ENCODE peak calls at places on chromosomes 6 and 20, in nine cellular contexts. O is lung microvascular endothelial cell, M is ovary, H is NCI-H1092 treated with DMSO at 0.1 percent for 48 hours, D is MM.1S, A is LoVo, V is GM12865, Q is A172, U is neural progenitor cell. K is an unnamed sample.
A peak's percentile ranks its signal among the peaks of the same experiment; 100 is the strongest.

GRCh38 chr6:104887350-104887749 is 27.6 kb upstream of the HACE1 start:
- DNase-seq in O (peak; percentile 48), M (no peak), H (no peak), D (peak; percentile 15), A (peak; percentile 5), V (peak; percentile 23), Q (peak; percentile 47), U (peak; percentile 74), K (no peak)

GRCh38 chr6:163132050-163132750 is 282.3 kb upstream of the QKI start:
- DNase-seq in O (no peak), M (no peak), H (no peak), D (no peak), A (no peak), V (no peak), Q (no peak), U (no peak), K (no peak)

GRCh38 chr6:14182916-14183315 is 65.3 kb downstream of the CD83 start:
- DNase-seq in O (no peak), M (no peak), H (no peak), D (no peak), A (no peak), V (no peak), Q (no peak), U (no peak), K (no peak)

GRCh38 chr20:24100370-24101011 is 111.9 kb upstream of the GGTLC1 start:
- DNase-seq in O (peak; percentile 84), M (no peak), H (peak; percentile 58), D (peak; percentile 78), A (peak; percentile 39), V (peak; percentile 64), Q (peak; percentile 77), U (peak; percentile 80), K (no peak)

GRCh38 chr6:11616200-11616611 is 78.7 kb downstream of the TMEM170B start:
- DNase-seq in O (peak; percentile 38), M (no peak), H (no peak), D (no peak), A (no peak), V (no peak), Q (peak; percentile 74), U (no peak), K (no peak)

GRCh38 chr6:96450082-96450759 is 71.4 kb upstream of the UFL1 start:
- DNase-seq in O (no peak), M (no peak), H (no peak), D (no peak), A (no peak), V (no peak), Q (no peak), U (peak; percentile 63), K (no peak)

GRCh38 chr6:37137881-37138568 is 31.9 kb upstream of the PIM1 start:
- DNase-seq in O (peak; percentile 57), M (peak; percentile 31), H (no peak), D (no peak), A (no peak), V (no peak), Q (peak; percentile 80), U (no peak), K (peak; percentile 96)

GRCh38 chr20:39016076-39016475 is 53.9 kb downstream of the DHX35 start:
- DNase-seq in O (peak; percentile 9), M (no peak), H (no peak), D (no peak), A (no peak), V (no peak), Q (no peak), U (no peak), K (no peak)

GRCh38 chr6:38290133-38290801 is 349.5 kb downstream of the BTBD9 start:
- DNase-seq in O (no peak), M (no peak), H (no peak), D (no peak), A (no peak), V (no peak), Q (no peak), U (peak; percentile 23), K (no peak)

GRCh38 chr6:106114492-106114891 is 28.4 kb downstream of the PRDM1 start:
- DNase-seq in O (no peak), M (no peak), H (no peak), D (no peak), A (no peak), V (peak; percentile 94), Q (no peak), U (no peak), K (no peak)

GRCh38 chr6:170454512-170455285 is 98.4 kb downstream of the PSMB1 start:
- DNase-seq in O (no peak), M (no peak), H (no peak), D (no peak), A (no peak), V (no peak), Q (no peak), U (no peak), K (no peak)

GRCh38 chr6:43269273-43270007 is 26.2 kb downstream of the TTBK1 start:
- DNase-seq in O (no peak), M (no peak), H (peak; percentile 71), D (no peak), A (no peak), V (no peak), Q (no peak), U (peak; percentile 48), K (no peak)

GRCh38 chr6:114783083-114783482 is 440.3 kb upstream of the HS3ST5 start:
- DNase-seq in O (no peak), M (no peak), H (no peak), D (no peak), A (no peak), V (no peak), Q (peak; percentile 29), U (no peak), K (no peak)

GRCh38 chr6:28496099-28496779 is 19.4 kb downstream of the GPX6 start:
- DNase-seq in O (no peak), M (no peak), H (peak; percentile 1), D (no peak), A (no peak), V (no peak), Q (no peak), U (no peak), K (no peak)

GRCh38 chr6:131281471-131282270 is 146.4 kb downstream of the AKAP7 start:
- DNase-seq in O (peak; percentile 79), M (peak; percentile 40), H (no peak), D (no peak), A (no peak), V (peak; percentile 15), Q (no peak), U (peak; percentile 61), K (no peak)

GRCh38 chr6:91081452-91082067 is 494.7 kb upstream of the MAP3K7 start:
- DNase-seq in O (peak; percentile 38), M (no peak), H (peak; percentile 51), D (peak; percentile 41), A (peak; percentile 43), V (peak; percentile 49), Q (peak; percentile 23), U (peak; percentile 71), K (peak; percentile 45)

GRCh38 chr20:41408986-41409385 is 42.4 kb upstream of the EMILIN3 start:
- DNase-seq in O (no peak), M (no peak), H (peak; percentile 88), D (peak; percentile 41), A (no peak), V (no peak), Q (peak; percentile 50), U (no peak), K (no peak)

GRCh38 chr6:157488635-157489226 is 107.7 kb downstream of the ZDHHC14 start:
- DNase-seq in O (no peak), M (no peak), H (no peak), D (no peak), A (no peak), V (no peak), Q (no peak), U (peak; percentile 59), K (no peak)

GRCh38 chr20:23157741-23158140 is 71.6 kb upstream of the CD93 start:
- DNase-seq in O (no peak), M (no peak), H (no peak), D (no peak), A (no peak), V (no peak), Q (no peak), U (no peak), K (no peak)

GRCh38 chr6:24494726-24495515 is at the start of gene ALDH5A1:
- DNase-seq in O (peak; percentile 48), M (peak; percentile 82), H (peak; percentile 69), D (peak; percentile 73), A (peak; percentile 67), V (peak; percentile 85), Q (peak; percentile 23), U (peak; percentile 88), K (peak; percentile 18)

GRCh38 chr6:129621252-129621651 is 88.7 kb downstream of the ARHGAP18 start:
- DNase-seq in O (peak; percentile 32), M (no peak), H (no peak), D (peak; percentile 38), A (no peak), V (peak; percentile 47), Q (no peak), U (no peak), K (no peak)

GRCh38 chr6:69392745-69393144 is 404.1 kb downstream of the LMBRD1 start:
- DNase-seq in O (no peak), M (no peak), H (no peak), D (peak; percentile 23), A (no peak), V (no peak), Q (no peak), U (no peak), K (no peak)

GRCh38 chr20:58021481-58021880 is 207.0 kb downstream of the ANKRD60 start:
- DNase-seq in O (no peak), M (peak; percentile 60), H (no peak), D (peak; percentile 15), A (no peak), V (peak; percentile 17), Q (peak; percentile 26), U (no peak), K (no peak)

GRCh38 chr6:144390202-144390601 is 105.1 kb downstream of the UTRN start:
- DNase-seq in O (no peak), M (no peak), H (no peak), D (no peak), A (no peak), V (no peak), Q (no peak), U (no peak), K (no peak)

GRCh38 chr20:32386091-32386490 is 28.0 kb downstream of the ASXL1 start:
- DNase-seq in O (no peak), M (no peak), H (no peak), D (no peak), A (no peak), V (no peak), Q (no peak), U (no peak), K (no peak)

GRCh38 chr6:12014027-12014872 is 2.1 kb downstream of the HIVEP1 start:
- DNase-seq in O (peak; percentile 92), M (no peak), H (no peak), D (no peak), A (peak; percentile 25), V (no peak), Q (peak; percentile 82), U (no peak), K (no peak)

GRCh38 chr6:78911218-78911617 is 43.9 kb downstream of the IRAK1BP1 start:
- DNase-seq in O (no peak), M (no peak), H (no peak), D (no peak), A (no peak), V (no peak), Q (no peak), U (no peak), K (no peak)